ENCODE peak calls at places on chromosomes 13 and 19, in four cellular contexts. One of them, this sample, is unnamed.

GRCh38 chr19:16254851-16255408 is 57.2 kb downstream of the AP1M1 start:
- DNase-seq in ascending aorta: no peak
- DNase-seq in GM06990: no peak
- DNase-seq in cardiac fibroblast: no peak
- DNase-seq in this sample: no peak

GRCh38 chr13:29369060-29369743 is 226.3 kb downstream of the SLC7A1 start:
- DNase-seq in ascending aorta: no peak
- DNase-seq in GM06990: no peak
- DNase-seq in cardiac fibroblast: peak
- DNase-seq in this sample: no peak

GRCh38 chr13:80214050-80214449 is 126.9 kb downstream of the SPRY2 start:
- DNase-seq in ascending aorta: no peak
- DNase-seq in GM06990: no peak
- DNase-seq in cardiac fibroblast: no peak
- DNase-seq in this sample: no peak

GRCh38 chr13:42594577-42595571 is 20.9 kb downstream of the TNFSF11 start:
- DNase-seq in ascending aorta: no peak
- DNase-seq in GM06990: peak
- DNase-seq in cardiac fibroblast: peak
- DNase-seq in this sample: peak

GRCh38 chr19:960601-960938 is 23.6 kb upstream of the WDR18 start:
- DNase-seq in ascending aorta: no peak
- DNase-seq in GM06990: no peak
- DNase-seq in cardiac fibroblast: no peak
- DNase-seq in this sample: no peak

GRCh38 chr13:50122465-50122864 is 107.2 kb downstream of the KCNRG start:
- DNase-seq in ascending aorta: no peak
- DNase-seq in GM06990: no peak
- DNase-seq in cardiac fibroblast: no peak
- DNase-seq in this sample: no peak

GRCh38 chr19:23263396-23263795 is 13.2 kb upstream of the ZNF724 start:
- DNase-seq in ascending aorta: no peak
- DNase-seq in GM06990: no peak
- DNase-seq in cardiac fibroblast: no peak
- DNase-seq in this sample: no peak

GRCh38 chr13:101917833-101918755 is 465.6 kb downstream of the ITGBL1 start:
- DNase-seq in ascending aorta: no peak
- DNase-seq in GM06990: no peak
- DNase-seq in cardiac fibroblast: no peak
- DNase-seq in this sample: no peak

GRCh38 chr13:29875646-29876045 is 25.2 kb upstream of the UBL3 start:
- DNase-seq in ascending aorta: no peak
- DNase-seq in GM06990: no peak
- DNase-seq in cardiac fibroblast: no peak
- DNase-seq in this sample: no peak

GRCh38 chr13:113064534-113065405 is 40.8 kb upstream of the F7 start:
- DNase-seq in ascending aorta: no peak
- DNase-seq in GM06990: no peak
- DNase-seq in cardiac fibroblast: peak
- DNase-seq in this sample: no peak

GRCh38 chr13:51523082-51523518 is 61.2 kb upstream of the WDFY2 start:
- DNase-seq in ascending aorta: no peak
- DNase-seq in GM06990: no peak
- DNase-seq in cardiac fibroblast: peak
- DNase-seq in this sample: no peak

GRCh38 chr13:92158335-92158734 is 759.9 kb downstream of the GPC5 start:
- DNase-seq in ascending aorta: no peak
- DNase-seq in GM06990: no peak
- DNase-seq in cardiac fibroblast: peak
- DNase-seq in this sample: no peak

GRCh38 chr19:28595722-28596121 is 617.2 kb downstream of the UQCRFS1 start:
- DNase-seq in ascending aorta: no peak
- DNase-seq in GM06990: no peak
- DNase-seq in cardiac fibroblast: no peak
- DNase-seq in this sample: no peak

GRCh38 chr13:93496985-93497673 is 270.5 kb downstream of the GPC6 start:
- DNase-seq in ascending aorta: no peak
- DNase-seq in GM06990: no peak
- DNase-seq in cardiac fibroblast: no peak
- DNase-seq in this sample: no peak

GRCh38 chr13:105817011-105817410 is 718.5 kb downstream of the EFNB2 start:
- DNase-seq in ascending aorta: no peak
- DNase-seq in GM06990: no peak
- DNase-seq in cardiac fibroblast: no peak
- DNase-seq in this sample: no peak

GRCh38 chr13:94620286-94620896 is 18.7 kb downstream of the GPR180 start:
- DNase-seq in ascending aorta: no peak
- DNase-seq in GM06990: no peak
- DNase-seq in cardiac fibroblast: peak
- DNase-seq in this sample: no peak

GRCh38 chr19:7326105-7326877 is 22.4 kb upstream of the ARHGEF18 start:
- DNase-seq in ascending aorta: no peak
- DNase-seq in GM06990: no peak
- DNase-seq in cardiac fibroblast: peak
- DNase-seq in this sample: no peak

GRCh38 chr19:38592940-38593339 is 24.8 kb downstream of the MAP4K1 start:
- DNase-seq in ascending aorta: no peak
- DNase-seq in GM06990: no peak
- DNase-seq in cardiac fibroblast: no peak
- DNase-seq in this sample: no peak

GRCh38 chr19:33876619-33877018 is 79.9 kb downstream of the KCTD15 start:
- DNase-seq in ascending aorta: no peak
- DNase-seq in GM06990: no peak
- DNase-seq in cardiac fibroblast: no peak
- DNase-seq in this sample: no peak

GRCh38 chr19:1591421-1592022 is 1.1 kb downstream of the MBD3 start:
- DNase-seq in ascending aorta: no peak
- DNase-seq in GM06990: peak
- DNase-seq in cardiac fibroblast: peak
- DNase-seq in this sample: no peak

GRCh38 chr13:92547256-92547655 is 679.4 kb upstream of the GPC6 start:
- DNase-seq in ascending aorta: no peak
- DNase-seq in GM06990: no peak
- DNase-seq in cardiac fibroblast: peak
- DNase-seq in this sample: no peak

GRCh38 chr13:109764474-109765292 is 21.7 kb downstream of the IRS2 start:
- DNase-seq in ascending aorta: no peak
- DNase-seq in GM06990: no peak
- DNase-seq in cardiac fibroblast: peak
- DNase-seq in this sample: no peak

GRCh38 chr19:41548954-41549688 is 26.8 kb upstream of the CEACAM21 start:
- DNase-seq in ascending aorta: no peak
- DNase-seq in GM06990: no peak
- DNase-seq in cardiac fibroblast: no peak
- DNase-seq in this sample: no peak

GRCh38 chr19:10964903-10965302 is 4.1 kb downstream of the SMARCA4 start:
- DNase-seq in ascending aorta: no peak
- DNase-seq in GM06990: no peak
- DNase-seq in cardiac fibroblast: no peak
- DNase-seq in this sample: no peak

GRCh38 chr13:95235199-95235726 is 66.0 kb downstream of the ABCC4 start:
- DNase-seq in ascending aorta: no peak
- DNase-seq in GM06990: no peak
- DNase-seq in cardiac fibroblast: no peak
- DNase-seq in this sample: no peak

GRCh38 chr13:95788100-95788463 is 111.1 kb downstream of the DNAJC3 start:
- DNase-seq in ascending aorta: no peak
- DNase-seq in GM06990: no peak
- DNase-seq in cardiac fibroblast: no peak
- DNase-seq in this sample: no peak

GRCh38 chr19:53504903-53505302 is 33.0 kb upstream of the ZNF331 start:
- DNase-seq in ascending aorta: no peak
- DNase-seq in GM06990: no peak
- DNase-seq in cardiac fibroblast: peak
- DNase-seq in this sample: no peak

GRCh38 chr13:26017932-26018690 is 33.7 kb downstream of the SHISA2 start:
- DNase-seq in ascending aorta: no peak
- DNase-seq in GM06990: no peak
- DNase-seq in cardiac fibroblast: peak
- DNase-seq in this sample: no peak

GRCh38 chr13:26019241-26019640 is 32.6 kb downstream of the SHISA2 start:
- DNase-seq in ascending aorta: no peak
- DNase-seq in GM06990: no peak
- DNase-seq in cardiac fibroblast: no peak
- DNase-seq in this sample: no peak

GRCh38 chr13:26020536-26021290 is 31.1 kb downstream of the SHISA2 start:
- DNase-seq in ascending aorta: no peak
- DNase-seq in GM06990: no peak
- DNase-seq in cardiac fibroblast: no peak
- DNase-seq in this sample: no peak

GRCh38 chr13:26021516-26021915 is 30.3 kb downstream of the SHISA2 start:
- DNase-seq in ascending aorta: no peak
- DNase-seq in GM06990: no peak
- DNase-seq in cardiac fibroblast: no peak
- DNase-seq in this sample: no peak

GRCh38 chr13:26019881-26020535 is 31.8 kb downstream of the SHISA2 start:
- DNase-seq in ascending aorta: no peak
- DNase-seq in GM06990: no peak
- DNase-seq in cardiac fibroblast: peak
- DNase-seq in this sample: no peak
- TF ChIP-seq CTCF in ascending aorta: no peak
- TF ChIP-seq CTCF in GM06990: no peak
- TF ChIP-seq CTCF in cardiac fibroblast: no peak
- TF ChIP-seq CTCF in this sample: no peak

GRCh38 chr13:23599083-23599925 is 29.1 kb downstream of the TNFRSF19 start:
- DNase-seq in ascending aorta: no peak
- DNase-seq in GM06990: no peak
- DNase-seq in cardiac fibroblast: no peak
- DNase-seq in this sample: no peak
- TF ChIP-seq CTCF in ascending aorta: no peak
- TF ChIP-seq CTCF in GM06990: no peak
- TF ChIP-seq CTCF in cardiac fibroblast: no peak
- TF ChIP-seq CTCF in this sample: no peak

GRCh38 chr19:31355330-31356289 is 6.4 kb upstream of the TSHZ3 start:
- DNase-seq in ascending aorta: no peak
- DNase-seq in GM06990: no peak
- DNase-seq in cardiac fibroblast: no peak
- DNase-seq in this sample: no peak

GRCh38 chr19:31354316-31354715 is 5.1 kb upstream of the TSHZ3 start:
- DNase-seq in ascending aorta: no peak
- DNase-seq in GM06990: no peak
- DNase-seq in cardiac fibroblast: no peak
- DNase-seq in this sample: no peak

GRCh38 chr19:31357315-31357673 is 8.1 kb upstream of the TSHZ3 start:
- DNase-seq in ascending aorta: no peak
- DNase-seq in GM06990: no peak
- DNase-seq in cardiac fibroblast: no peak
- DNase-seq in this sample: no peak

GRCh38 chr19:31354919-31355318 is 5.7 kb upstream of the TSHZ3 start:
- DNase-seq in ascending aorta: no peak
- DNase-seq in GM06990: no peak
- DNase-seq in cardiac fibroblast: no peak
- DNase-seq in this sample: no peak

DNA sequence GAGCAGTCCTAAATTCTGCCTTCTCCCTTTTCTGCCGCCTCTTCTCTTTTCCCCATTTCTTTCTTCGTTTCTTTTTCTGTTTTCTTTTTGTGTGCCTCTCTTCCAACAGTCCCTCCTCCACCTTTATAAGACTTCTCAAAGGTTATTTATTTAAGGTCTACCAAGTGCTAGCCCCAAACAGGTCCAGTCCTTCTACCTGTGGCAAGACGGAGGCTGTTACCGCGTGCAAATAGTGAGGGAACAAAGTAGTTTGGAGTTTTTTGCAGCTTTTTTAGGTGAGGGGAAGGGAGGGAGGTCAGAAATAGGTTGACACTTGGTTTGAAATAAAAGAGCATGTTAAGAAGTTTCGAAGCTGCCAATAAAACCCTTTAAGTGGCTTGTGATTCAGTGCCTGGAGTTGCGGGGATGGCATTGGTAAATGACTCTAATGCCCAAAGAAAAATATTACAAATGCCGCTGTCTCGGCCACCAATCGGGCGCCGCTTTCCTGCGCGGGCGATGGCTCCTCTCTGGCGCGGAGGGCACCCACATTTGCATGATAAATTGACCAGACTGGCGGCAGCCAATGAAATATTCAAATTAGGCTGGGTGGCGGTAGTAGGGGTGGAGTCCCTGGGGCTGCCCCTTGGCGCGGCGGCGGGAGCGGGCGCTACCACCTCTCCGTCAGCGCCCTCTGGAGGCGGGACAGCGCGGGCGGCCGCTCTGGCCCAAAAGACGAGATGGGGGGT is 7.5 kb upstream of the TSHZ3 start:
- DNase-seq in ascending aorta: no peak
- DNase-seq in GM06990: no peak
- DNase-seq in cardiac fibroblast: no peak
- DNase-seq in this sample: no peak
- TF ChIP-seq CTCF in ascending aorta: peak
- TF ChIP-seq CTCF in GM06990: no peak
- TF ChIP-seq CTCF in cardiac fibroblast: peak
- TF ChIP-seq CTCF in this sample: no peak

GRCh38 chr19:35790981-35791813 is 15.8 kb downstream of the ARHGAP33 start:
- DNase-seq in ascending aorta: no peak
- DNase-seq in GM06990: no peak
- DNase-seq in cardiac fibroblast: no peak
- DNase-seq in this sample: no peak
- TF ChIP-seq CTCF in ascending aorta: no peak
- TF ChIP-seq CTCF in GM06990: peak
- TF ChIP-seq CTCF in cardiac fibroblast: no peak
- TF ChIP-seq CTCF in this sample: no peak

GRCh38 chr13:38496956-38497355 is 147.3 kb downstream of the UFM1 start:
- DNase-seq in ascending aorta: no peak
- DNase-seq in GM06990: no peak
- DNase-seq in cardiac fibroblast: peak
- DNase-seq in this sample: no peak
- TF ChIP-seq CTCF in ascending aorta: no peak
- TF ChIP-seq CTCF in GM06990: no peak
- TF ChIP-seq CTCF in cardiac fibroblast: no peak
- TF ChIP-seq CTCF in this sample: no peak

GRCh38 chr19:32862741-32863140 is 6.8 kb downstream of the SLC7A9 start:
- DNase-seq in ascending aorta: no peak
- DNase-seq in GM06990: no peak
- DNase-seq in cardiac fibroblast: no peak
- DNase-seq in this sample: no peak

GRCh38 chr19:32861596-32861995 is 8.0 kb downstream of the SLC7A9 start:
- DNase-seq in ascending aorta: no peak
- DNase-seq in GM06990: no peak
- DNase-seq in cardiac fibroblast: no peak
- DNase-seq in this sample: no peak

GRCh38 chr19:32863301-32863700 is 6.3 kb downstream of the SLC7A9 start:
- DNase-seq in ascending aorta: no peak
- DNase-seq in GM06990: no peak
- DNase-seq in cardiac fibroblast: no peak
- DNase-seq in this sample: no peak

GRCh38 chr19:32863841-32864240 is 5.7 kb downstream of the SLC7A9 start:
- DNase-seq in ascending aorta: no peak
- DNase-seq in GM06990: no peak
- DNase-seq in cardiac fibroblast: no peak
- DNase-seq in this sample: no peak

GRCh38 chr19:32862173-32862572 is 7.4 kb downstream of the SLC7A9 start:
- DNase-seq in ascending aorta: no peak
- DNase-seq in GM06990: no peak
- DNase-seq in cardiac fibroblast: no peak
- DNase-seq in this sample: no peak
- TF ChIP-seq CTCF in ascending aorta: no peak
- TF ChIP-seq CTCF in GM06990: no peak
- TF ChIP-seq CTCF in cardiac fibroblast: no peak
- TF ChIP-seq CTCF in this sample: no peak

This sample was measured in AG09319.